ENCODE peak calls at places on chromosomes 12 and 14, in eight cellular contexts. F is IMR-90, L is HL-60, U is HFF-Myc, Q is lung, X is fibroblast of the aortic adventitia, M is prostate gland, G is mammary epithelial cell. Z is an unnamed sample.

GRCh38 chr12:109192358-109192757 is 76.0 kb downstream of the ACACB start:
- DNase-seq in X (peak; percentile 52), M (no peak), U (no peak), F (peak; percentile 64), G (peak; percentile 83), Q (no peak), L (no peak), Z (no peak)

GRCh38 chr14:80208426-80208950 is 2.8 kb downstream of the DIO2 start:
- DNase-seq in L (no peak), X (no peak), G (no peak), U (no peak), Q (no peak), F (no peak), M (no peak), Z (no peak)

GRCh38 chr12:82456633-82457032 is 98.3 kb downstream of the METTL25 start:
- DNase-seq in M (no peak), F (no peak), G (no peak), X (no peak), Q (no peak), L (no peak), U (no peak), Z (no peak)

GRCh38 chr12:54378791-54379400 is 5.6 kb downstream of the ZNF385A start:
- DNase-seq in F (no peak), L (no peak), U (no peak), Q (no peak), M (no peak), X (no peak), G (no peak), Z (peak; percentile 20)

GRCh38 chr12:117155278-117156060 is 34.8 kb downstream of the FBXO21 start:
- DNase-seq in G (peak; percentile 80), X (peak; percentile 8), L (no peak), Q (peak; percentile 77), U (peak; percentile 7), F (peak; percentile 11), M (peak; percentile 45), Z (peak; percentile 75)

GRCh38 chr12:51888316-51889215 is 663 bp downstream of the ANKRD33 start:
- DNase-seq in U (no peak), Q (no peak), F (no peak), G (no peak), L (no peak), X (no peak), M (no peak), Z (no peak)

GRCh38 chr12:43937947-43938346 is 102.1 kb downstream of the TMEM117 start:
- DNase-seq in F (peak; percentile 25), L (no peak), M (no peak), G (peak; percentile 2), U (no peak), Q (no peak), X (peak; percentile 16), Z (no peak)

GRCh38 chr12:64836856-64837255 is 12.4 kb downstream of the TBC1D30 start:
- DNase-seq in G (no peak), U (no peak), M (peak; percentile 68), Q (no peak), F (no peak), L (no peak), X (no peak), Z (no peak)

GRCh38 chr14:98704441-98704840 is 567.6 kb downstream of the BCL11B start:
- DNase-seq in F (no peak), X (no peak), M (no peak), G (no peak), Q (no peak), L (no peak), U (no peak), Z (peak; percentile 46)

GRCh38 chr14:22715890-22716289 is 50.6 kb upstream of the OXA1L start:
- DNase-seq in L (no peak), U (no peak), F (no peak), G (no peak), M (no peak), X (no peak), Q (no peak), Z (no peak)

GRCh38 chr12:56104815-56105476 is 587 bp downstream of the PA2G4 start:
- DNase-seq in L (no peak), X (no peak), M (no peak), G (no peak), U (no peak), Q (no peak), F (no peak), Z (peak; percentile 18)

GRCh38 chr12:15364221-15365170 is 42.2 kb downstream of the PTPRO start:
- DNase-seq in F (no peak), Q (no peak), U (no peak), X (peak; percentile 49), L (no peak), M (peak; percentile 5), G (peak; percentile 72), Z (no peak)

GRCh38 chr12:110538869-110539622 is 36.9 kb downstream of the RAD9B start:
- DNase-seq in G (no peak), Q (no peak), U (no peak), X (no peak), F (no peak), L (no peak), M (no peak), Z (no peak)

GRCh38 chr12:31019561-31020308 is 53.9 kb upstream of the DDX11 start:
- DNase-seq in L (no peak), G (no peak), F (no peak), Q (no peak), M (no peak), X (no peak), U (no peak), Z (peak; percentile 34)

GRCh38 chr12:26678697-26679660 is 154.0 kb downstream of the ITPR2 start:
- DNase-seq in X (peak; percentile 69), F (peak; percentile 32), L (no peak), M (no peak), Q (no peak), G (no peak), U (no peak), Z (no peak)

GRCh38 chr12:120468846-120469449 is 600 bp downstream of the SRSF9 start:
- DNase-seq in U (no peak), Q (peak; percentile 38), G (no peak), F (peak; percentile 10), M (peak; percentile 15), X (no peak), L (no peak), Z (peak; percentile 60)

GRCh38 chr12:128116537-128116936 is 150.4 kb upstream of the TMEM132C start:
- DNase-seq in U (no peak), M (no peak), Q (no peak), F (no peak), X (no peak), G (no peak), L (no peak), Z (no peak)

GRCh38 chr14:54209501-54210231 is 187.1 kb upstream of the CDKN3 start:
- DNase-seq in L (no peak), G (peak; percentile 53), M (no peak), X (peak; percentile 66), U (no peak), Q (no peak), F (peak; percentile 30), Z (no peak)

GRCh38 chr12:115354007-115354452 is 670.1 kb upstream of the TBX3 start:
- DNase-seq in Q (peak; percentile 44), G (peak; percentile 99), L (no peak), U (peak; percentile 88), M (peak; percentile 69), F (peak; percentile 98), X (peak; percentile 98), Z (no peak)

GRCh38 chr12:118922405-118922804 is 58.9 kb upstream of the SRRM4 start:
- DNase-seq in F (no peak), M (no peak), Q (no peak), U (no peak), X (no peak), L (no peak), G (no peak), Z (no peak)

GRCh38 chr12:105113094-105113493 is 5.6 kb downstream of the WASHC4 start:
- DNase-seq in Q (no peak), X (no peak), F (no peak), U (no peak), G (no peak), L (no peak), M (no peak), Z (no peak)

DNA sequence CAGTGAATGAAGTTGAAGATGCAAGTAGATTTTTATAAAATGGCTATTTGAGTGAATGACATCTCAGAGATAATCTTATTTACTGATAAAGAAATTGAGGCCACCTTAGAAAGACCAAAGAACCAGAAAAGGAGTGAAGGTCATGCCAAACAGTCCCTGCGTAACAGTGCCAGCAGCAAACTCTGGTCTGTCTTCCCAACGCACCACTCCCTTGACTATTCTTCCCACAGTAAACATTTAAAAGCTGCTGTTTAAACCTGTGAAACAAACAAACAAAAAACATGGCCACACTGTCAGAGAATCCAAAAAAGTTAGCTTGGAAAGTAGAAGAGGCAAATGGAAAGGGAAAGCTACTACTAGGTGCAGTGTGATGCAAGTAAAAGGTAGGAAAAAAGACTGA is 1.5 kb upstream of the PRPF39 start:
- DNase-seq in Q (no peak), U (no peak), F (no peak), G (no peak), M (no peak), L (no peak), X (no peak), Z (no peak)
- TF ChIP-seq CTCF in Q (no peak), U (no peak), F (no peak), G (no peak), M (no peak), L (no peak), X (no peak), Z (no peak)

GRCh38 chr12:76878045-76878898 is 547 bp downstream of the CSRP2 start:
- DNase-seq in F (no peak), U (no peak), L (no peak), X (no peak), M (peak; percentile 32), G (peak; percentile 35), Q (no peak), Z (no peak)
- H3K4me3 ChIP-seq in F (peak overlapping the region; percentile 61), U (peak overlapping the region; percentile 74), L (peak overlapping the region; percentile 60), X (peak overlapping the region; percentile 74), M (peak overlapping the region; percentile 61), G (peak overlapping the region; percentile 81), Q (peak overlapping the region; percentile 74), Z (peak overlapping the region; percentile 62)

DNA sequence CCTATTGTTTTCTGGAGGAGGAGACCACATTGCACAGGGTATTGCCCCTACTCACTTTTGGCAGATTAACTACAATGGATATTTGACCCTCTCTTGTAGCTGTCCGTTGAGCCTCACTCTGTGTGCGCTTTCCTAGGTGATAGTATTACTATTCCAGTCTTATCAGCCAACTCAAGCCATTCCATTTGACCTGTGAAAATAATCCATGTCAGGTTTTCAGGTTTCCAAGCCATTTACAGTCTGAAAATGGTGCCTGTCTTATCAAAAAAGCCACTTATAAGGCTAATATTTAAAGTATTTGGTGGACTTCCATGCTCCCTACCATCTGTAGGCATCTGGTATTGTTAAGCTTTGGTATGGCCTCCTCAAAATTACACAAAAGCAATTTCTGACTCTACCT is 29.6 kb upstream of the KLRD1 start:
- DNase-seq in G (no peak), U (no peak), M (no peak), Q (no peak), L (no peak), X (no peak), F (no peak), Z (no peak)
- TF ChIP-seq CTCF in G (no peak), U (no peak), M (no peak), Q (no peak), L (no peak), X (no peak), F (no peak), Z (no peak)

DNA sequence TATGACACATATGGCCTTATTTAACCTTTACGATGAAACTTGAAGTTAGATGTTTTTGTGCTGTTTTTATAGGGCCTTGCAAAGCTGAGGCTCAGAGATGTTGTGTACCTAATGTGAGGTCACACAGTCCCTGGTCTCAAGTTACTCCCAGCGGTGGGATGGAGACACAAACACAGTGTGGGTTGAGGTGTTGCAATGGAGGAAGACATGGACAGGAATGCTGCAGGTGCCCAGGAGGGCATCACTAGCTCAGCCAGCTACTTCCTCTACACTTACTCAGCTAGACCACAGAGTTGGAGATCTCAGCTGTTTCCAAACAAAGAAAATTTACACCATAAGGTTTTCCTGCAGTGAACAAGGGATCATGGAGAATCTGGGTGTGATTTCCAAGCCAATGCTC is 15.5 kb downstream of the LHX5 start:
- DNase-seq in U (no peak), Q (no peak), F (no peak), L (no peak), X (no peak), G (no peak), M (no peak), Z (no peak)
- H3K4me3 ChIP-seq in U (no peak overlapping the region), Q (no peak overlapping the region), F (no peak overlapping the region), L (no peak overlapping the region), X (no peak overlapping the region), G (no peak overlapping the region), M (no peak overlapping the region), Z (no peak overlapping the region)